ENCODE peak calls at places on chromosomes 6 and 20, in six cellular contexts. F is K562, R is HepG2, A is H1, J is GM12892, K is GM12878. H is an unnamed sample.

GRCh38 chr6:100913400-100914276 is 32.5 kb upstream of the ASCC3 start:
- DNase-seq in K (no peak), R (peak; percentile 50), F (peak; percentile 46), J (no peak), A (no peak), H (no peak)

GRCh38 chr6:49004806-49005205 is 458.2 kb downstream of the MMUT start:
- DNase-seq in K (no peak), J (no peak), A (no peak), R (no peak), F (no peak), H (no peak)

GRCh38 chr6:9405825-9406224 is 970.5 kb upstream of the SLC35B3 start:
- DNase-seq in K (no peak), F (no peak), J (no peak), R (no peak), A (no peak), H (no peak)

GRCh38 chr6:129104131-129104530 is 221.2 kb downstream of the LAMA2 start:
- DNase-seq in R (no peak), A (no peak), K (no peak), F (no peak), J (no peak), H (no peak)

GRCh38 chr20:38187512-38187911 is 22.4 kb upstream of the TGM2 start:
- DNase-seq in K (no peak), F (peak; percentile 39), A (no peak), R (peak; percentile 72), J (no peak), H (no peak)

GRCh38 chr6:144008501-144009245 is 614 bp upstream of the PLAGL1 start:
- DNase-seq in A (no peak), K (no peak), J (peak; percentile 6), F (no peak), R (no peak), H (no peak)

GRCh38 chr6:3869284-3869631 is 20.1 kb downstream of the FAM50B start:
- DNase-seq in F (no peak), K (no peak), A (no peak), J (no peak), R (peak; percentile 21), H (no peak)

GRCh38 chr6:136761227-136761922 is 30.9 kb downstream of the MAP3K5 start:
- DNase-seq in A (no peak), K (no peak), J (no peak), R (no peak), F (peak; percentile 76), H (no peak)

GRCh38 chr20:2420510-2420909 is 39.8 kb downstream of the TGM6 start:
- DNase-seq in R (no peak), J (no peak), F (no peak), K (no peak), A (no peak), H (no peak)

DNA sequence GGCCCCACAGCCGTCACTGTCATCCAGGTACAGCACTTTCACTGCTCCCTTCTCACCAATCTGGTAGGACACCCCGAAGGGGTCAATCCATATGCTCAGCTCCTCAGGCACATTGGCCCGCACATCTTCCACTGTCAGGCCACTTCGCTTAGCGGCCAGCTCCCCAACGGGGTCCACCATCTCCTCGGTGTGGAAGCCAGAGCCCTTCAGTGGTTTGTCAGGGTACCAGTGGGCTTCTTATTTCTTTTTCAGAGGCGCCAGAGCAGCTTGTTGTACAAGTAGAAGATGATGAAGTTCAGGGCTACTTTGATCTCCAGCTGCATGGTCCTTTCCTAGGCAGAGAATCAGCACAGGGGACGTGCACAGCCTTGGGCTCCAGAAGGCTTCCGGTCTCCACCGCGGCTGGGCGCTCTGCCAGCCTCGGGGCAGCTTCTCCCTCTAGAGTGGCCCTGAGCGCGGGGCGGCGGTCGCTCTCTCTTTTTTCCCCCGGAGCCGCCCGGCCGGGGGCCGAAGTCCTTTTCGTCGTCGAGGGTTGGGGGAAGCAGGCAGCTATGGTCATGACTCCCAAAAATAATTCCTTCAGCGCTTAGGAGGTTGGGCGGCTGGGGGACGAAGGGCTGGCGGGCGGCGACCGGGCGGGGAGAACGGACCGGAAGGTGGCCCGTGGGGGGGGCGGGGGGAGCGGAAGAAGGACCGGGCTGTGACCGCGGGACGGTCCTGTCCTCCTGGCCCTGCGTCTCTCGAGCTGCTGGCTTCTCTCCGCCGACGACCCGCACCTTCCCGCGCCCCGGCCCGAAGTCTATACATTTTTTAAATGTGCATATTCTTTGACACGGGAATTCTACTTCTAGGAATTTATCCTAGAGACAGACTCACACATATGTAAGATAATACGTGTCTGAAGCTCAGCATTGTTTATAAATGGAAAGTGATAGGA is 6.5 kb upstream of the ZSCAN9 start:
- DNase-seq in F (peak; percentile 92), J (peak; percentile 69), R (peak; percentile 70), A (no peak), K (no peak), H (peak; percentile 62)
- TF ChIP-seq POLR2A in F (peak; percentile 82), J (peak; percentile 2), R (peak; percentile 42), A (no peak), K (peak; percentile 67), H (no peak)

DNA sequence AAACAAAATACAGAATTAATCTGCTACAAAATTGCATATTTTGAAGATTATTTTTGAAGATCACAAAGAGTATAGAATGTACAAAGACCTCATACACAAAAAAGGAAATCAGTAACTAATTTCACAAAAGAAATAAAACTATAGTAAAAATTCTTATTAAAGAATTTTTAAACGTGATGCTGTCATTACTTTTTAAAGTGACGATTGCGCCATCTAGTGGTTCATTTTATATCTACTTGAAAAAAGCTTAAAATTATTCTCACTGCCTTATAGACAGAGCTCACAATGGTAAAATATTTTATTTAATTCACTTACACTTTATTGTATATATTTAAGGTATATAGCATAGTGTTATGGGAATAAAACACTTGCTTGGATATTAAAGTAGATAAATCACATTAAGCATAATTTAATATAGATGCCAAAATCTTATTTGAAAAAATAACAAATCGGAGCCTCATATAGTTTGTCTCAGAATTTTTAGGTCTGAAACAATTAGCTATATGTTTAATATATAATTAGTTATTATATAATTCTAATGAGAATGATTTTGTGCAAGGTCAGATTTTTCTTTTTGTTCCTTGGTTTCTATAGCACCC is 128.8 kb downstream of the PHF3 start:
- DNase-seq in K (peak; percentile 5), J (no peak), A (no peak), R (peak; percentile 65), F (peak; percentile 54), H (no peak)
- TF ChIP-seq TAF1 in K (no peak), J (no peak), A (no peak), R (no peak), F (no peak), H (no peak)

GRCh38 chr6:57316581-57317059 is 810 bp upstream of the PRIM2 start:
- DNase-seq in A (peak; percentile 56), R (peak; percentile 90), F (peak; percentile 94), K (peak; percentile 83), J (peak; percentile 52), H (peak; percentile 49)

GRCh38 chr6:57313711-57314471 is 3.5 kb upstream of the PRIM2 start:
- DNase-seq in K (no peak), J (no peak), F (peak; percentile 9), A (no peak), R (no peak), H (no peak)

GRCh38 chr6:57313009-57313408 is 4.4 kb upstream of the PRIM2 start:
- DNase-seq in A (no peak), J (no peak), F (no peak), R (no peak), K (no peak), H (no peak)

GRCh38 chr6:57315851-57316250 is 1.6 kb upstream of the PRIM2 start:
- DNase-seq in A (no peak), R (no peak), F (no peak), J (no peak), K (no peak), H (no peak)

DNA sequence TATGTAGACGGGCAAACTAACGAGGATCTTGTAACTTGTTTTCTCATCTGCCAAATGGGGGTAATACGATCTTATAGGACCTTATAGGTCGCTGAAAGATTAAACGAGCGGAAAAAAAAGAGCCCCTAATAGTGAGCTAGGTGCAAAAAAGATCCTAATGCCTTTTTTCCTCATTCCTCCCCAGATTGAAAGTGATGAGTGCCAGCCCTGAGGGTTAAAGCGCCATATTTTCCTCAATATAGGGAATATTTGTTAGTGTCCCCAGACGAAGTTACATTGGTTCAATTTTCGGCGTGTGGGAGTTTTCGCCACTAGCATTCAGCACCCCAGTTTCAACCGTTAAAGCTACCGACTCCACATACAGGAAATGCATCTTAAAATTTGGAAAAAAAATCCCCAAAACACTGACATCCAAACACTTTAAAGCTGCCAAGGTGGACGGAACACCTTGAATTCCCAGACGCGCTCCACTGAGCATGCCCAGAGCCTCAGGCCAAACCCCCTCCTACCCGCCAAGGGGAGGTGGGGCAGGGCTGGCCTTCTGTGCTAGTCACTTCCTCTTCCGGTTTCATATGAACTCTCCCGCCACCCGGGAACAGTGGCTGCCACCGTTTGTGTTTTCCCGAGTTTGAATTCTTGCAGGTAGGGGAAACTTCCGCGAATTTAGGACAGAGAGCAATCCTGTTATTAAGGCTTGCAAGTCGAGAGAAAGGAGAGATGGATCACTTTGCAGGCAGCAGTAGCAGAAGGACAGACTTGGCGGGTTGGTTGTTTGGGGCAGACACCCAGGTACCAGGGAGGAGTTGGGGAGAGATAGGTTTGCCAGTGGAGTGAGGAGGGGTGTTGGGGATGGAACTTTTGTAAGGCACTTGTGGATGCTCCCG is at the start of gene PRIM2:
- DNase-seq in J (peak; percentile 51), A (peak; percentile 61), K (peak; percentile 51), F (peak; percentile 93), R (peak; percentile 89), H (peak; percentile 61)
- TF ChIP-seq POLR2A in J (peak; percentile 78), A (peak; percentile 49), K (peak; percentile 79), F (peak; percentile 89), R (peak; percentile 78), H (peak; percentile 85)

DNA sequence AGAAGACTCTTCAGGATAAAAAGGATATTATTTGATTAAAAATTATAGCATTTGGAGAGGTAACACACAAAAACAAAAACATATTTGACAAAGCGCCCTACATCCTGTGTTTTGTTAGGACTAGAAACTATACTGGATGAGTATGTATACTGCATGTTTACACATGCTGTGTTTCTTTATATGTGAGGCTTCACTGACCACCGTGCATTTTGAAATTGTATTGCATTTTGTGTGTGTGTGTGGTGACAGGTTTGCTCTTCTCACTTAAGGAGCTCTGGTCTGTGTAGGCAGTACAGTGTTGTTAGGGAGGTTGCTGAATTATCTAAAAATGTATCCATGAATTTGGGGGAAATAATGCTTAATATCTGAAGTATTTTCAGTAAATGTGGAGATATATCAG is 43.1 kb downstream of the TMEM170B start:
- DNase-seq in A (no peak), R (no peak), K (no peak), J (no peak), F (no peak), H (no peak)
- TF ChIP-seq TAF1 in A (no peak), R (no peak), K (no peak), J (no peak), F (no peak), H (no peak)

GRCh38 chr6:63573140-63573898 is 1.0 kb downstream of the LOC128125822 start:
- DNase-seq in R (peak; percentile 86), K (peak; percentile 55), J (peak; percentile 36), F (peak; percentile 85), A (peak; percentile 76), H (peak; percentile 39)
- TF ChIP-seq POLR2A in R (peak; percentile 84), K (peak; percentile 83), J (peak; percentile 86), F (peak; percentile 59), A (peak; percentile 93), H (peak; percentile 92)

GRCh38 chr20:4087923-4088322 is 72.6 kb upstream of the RNF24 start:
- DNase-seq in A (no peak), R (no peak), J (no peak), F (no peak), K (no peak), H (no peak)
- TF ChIP-seq TAF1 in A (no peak), R (no peak), J (no peak), F (no peak), K (no peak), H (no peak)

H was measured in GM12891.